ENCODE peak calls at places on chromosomes 4 and X, in six cellular contexts. One of them, this sample, is unnamed.

GRCh38 chr4:103204114-103204513 is 6.0 kb upstream of the CENPE start:
- DNase-seq in IMR-90: no peak
- DNase-seq in activated B cell treated with CpG ODN at 0.5 μM for 24 hours: no peak
- DNase-seq in adrenal gland: no peak
- DNase-seq in colonic mucosa: no peak
- DNase-seq in D721Med: no peak
- DNase-seq in this sample: no peak

GRCh38 chrX:107675365-107675654 is 47.0 kb downstream of the PRPS1 start:
- DNase-seq in activated B cell treated with CpG ODN at 0.5 μM for 24 hours: no peak
- DNase-seq in IMR-90: no peak
- DNase-seq in adrenal gland: no peak
- DNase-seq in colonic mucosa: no peak
- DNase-seq in D721Med: no peak
- DNase-seq in this sample: no peak

GRCh38 chr4:24419147-24420034 is 165.0 kb downstream of the DHX15 start:
- DNase-seq in adrenal gland: peak
- DNase-seq in D721Med: no peak
- DNase-seq in colonic mucosa: peak
- DNase-seq in IMR-90: peak
- DNase-seq in activated B cell treated with CpG ODN at 0.5 μM for 24 hours: peak
- DNase-seq in this sample: no peak

GRCh38 chr4:142378179-142378578 is 467.9 kb downstream of the INPP4B start:
- DNase-seq in IMR-90: no peak
- DNase-seq in D721Med: no peak
- DNase-seq in activated B cell treated with CpG ODN at 0.5 μM for 24 hours: no peak
- DNase-seq in colonic mucosa: no peak
- DNase-seq in adrenal gland: no peak
- DNase-seq in this sample: no peak

GRCh38 chr4:1002631-1003251 is 8.7 kb upstream of the FGFRL1 start:
- DNase-seq in activated B cell treated with CpG ODN at 0.5 μM for 24 hours: no peak
- DNase-seq in adrenal gland: no peak
- DNase-seq in IMR-90: no peak
- DNase-seq in colonic mucosa: no peak
- DNase-seq in D721Med: no peak
- DNase-seq in this sample: no peak

GRCh38 chrX:17547658-17548057 is 172.7 kb downstream of the NHS start:
- DNase-seq in activated B cell treated with CpG ODN at 0.5 μM for 24 hours: no peak
- DNase-seq in colonic mucosa: peak
- DNase-seq in adrenal gland: peak
- DNase-seq in D721Med: no peak
- DNase-seq in IMR-90: peak
- DNase-seq in this sample: no peak

GRCh38 chr4:24282446-24282845 is 301.9 kb downstream of the DHX15 start:
- DNase-seq in activated B cell treated with CpG ODN at 0.5 μM for 24 hours: no peak
- DNase-seq in D721Med: no peak
- DNase-seq in colonic mucosa: no peak
- DNase-seq in adrenal gland: no peak
- DNase-seq in IMR-90: no peak
- DNase-seq in this sample: no peak

GRCh38 chr4:30720021-30720655 is at the start of gene PCDH7:
- DNase-seq in adrenal gland: peak
- DNase-seq in activated B cell treated with CpG ODN at 0.5 μM for 24 hours: no peak
- DNase-seq in IMR-90: peak
- DNase-seq in colonic mucosa: peak
- DNase-seq in D721Med: no peak
- DNase-seq in this sample: no peak

GRCh38 chrX:44054863-44055601 is 81.8 kb upstream of the NDP start:
- DNase-seq in colonic mucosa: no peak
- DNase-seq in adrenal gland: no peak
- DNase-seq in D721Med: no peak
- DNase-seq in activated B cell treated with CpG ODN at 0.5 μM for 24 hours: no peak
- DNase-seq in IMR-90: no peak
- DNase-seq in this sample: no peak

GRCh38 chrX:76918033-76918432 is 490.5 kb downstream of the MAGEE1 start:
- DNase-seq in D721Med: no peak
- DNase-seq in IMR-90: no peak
- DNase-seq in adrenal gland: no peak
- DNase-seq in activated B cell treated with CpG ODN at 0.5 μM for 24 hours: no peak
- DNase-seq in colonic mucosa: no peak
- DNase-seq in this sample: no peak

GRCh38 chr4:123952530-123953274 is 556.1 kb downstream of the SPRY1 start:
- DNase-seq in D721Med: no peak
- DNase-seq in adrenal gland: no peak
- DNase-seq in IMR-90: peak
- DNase-seq in activated B cell treated with CpG ODN at 0.5 μM for 24 hours: no peak
- DNase-seq in colonic mucosa: no peak
- DNase-seq in this sample: no peak

GRCh38 chrX:2351321-2351720 is 149.5 kb downstream of the DHRSX start:
- DNase-seq in D721Med: no peak
- DNase-seq in IMR-90: peak
- DNase-seq in colonic mucosa: no peak
- DNase-seq in activated B cell treated with CpG ODN at 0.5 μM for 24 hours: no peak
- DNase-seq in adrenal gland: no peak
- DNase-seq in this sample: peak

GRCh38 chr4:7911044-7911578 is 28.6 kb downstream of the AFAP1 start:
- DNase-seq in D721Med: no peak
- DNase-seq in adrenal gland: peak
- DNase-seq in colonic mucosa: peak
- DNase-seq in IMR-90: peak
- DNase-seq in activated B cell treated with CpG ODN at 0.5 μM for 24 hours: no peak
- DNase-seq in this sample: no peak

GRCh38 chrX:53398216-53398615 is 24.2 kb downstream of the SMC1A start:
- DNase-seq in activated B cell treated with CpG ODN at 0.5 μM for 24 hours: no peak
- DNase-seq in D721Med: no peak
- DNase-seq in colonic mucosa: no peak
- DNase-seq in IMR-90: no peak
- DNase-seq in adrenal gland: no peak
- DNase-seq in this sample: no peak

GRCh38 chr4:79551555-79551954 is 143.5 kb upstream of the GK2 start:
- DNase-seq in IMR-90: no peak
- DNase-seq in colonic mucosa: no peak
- DNase-seq in D721Med: no peak
- DNase-seq in activated B cell treated with CpG ODN at 0.5 μM for 24 hours: no peak
- DNase-seq in adrenal gland: no peak
- DNase-seq in this sample: no peak

GRCh38 chr4:185143596-185143969 is 517 bp downstream of the SLC25A4 start:
- DNase-seq in colonic mucosa: peak
- DNase-seq in D721Med: no peak
- DNase-seq in adrenal gland: peak
- DNase-seq in IMR-90: peak
- DNase-seq in activated B cell treated with CpG ODN at 0.5 μM for 24 hours: no peak
- DNase-seq in this sample: no peak

GRCh38 chrX:49162620-49163019 is at the start of gene MAGIX:
- DNase-seq in adrenal gland: no peak
- DNase-seq in D721Med: no peak
- DNase-seq in activated B cell treated with CpG ODN at 0.5 μM for 24 hours: no peak
- DNase-seq in IMR-90: no peak
- DNase-seq in colonic mucosa: no peak
- DNase-seq in this sample: no peak

GRCh38 chr4:133320576-133321170 is 171.6 kb downstream of the PCDH10 start:
- DNase-seq in adrenal gland: no peak
- DNase-seq in IMR-90: peak
- DNase-seq in colonic mucosa: no peak
- DNase-seq in D721Med: peak
- DNase-seq in activated B cell treated with CpG ODN at 0.5 μM for 24 hours: no peak
- DNase-seq in this sample: no peak

GRCh38 chrX:45198706-45199105 is 2.0 kb downstream of the DIPK2B start:
- DNase-seq in IMR-90: no peak
- DNase-seq in colonic mucosa: no peak
- DNase-seq in adrenal gland: no peak
- DNase-seq in D721Med: no peak
- DNase-seq in activated B cell treated with CpG ODN at 0.5 μM for 24 hours: no peak
- DNase-seq in this sample: no peak

GRCh38 chrX:148069759-148070503 is 88.8 kb downstream of the FMR1NB start:
- DNase-seq in IMR-90: no peak
- DNase-seq in activated B cell treated with CpG ODN at 0.5 μM for 24 hours: no peak
- DNase-seq in adrenal gland: no peak
- DNase-seq in colonic mucosa: no peak
- DNase-seq in D721Med: no peak
- DNase-seq in this sample: no peak

GRCh38 chr4:174658246-174658645 is 136.0 kb upstream of the HPGD start:
- DNase-seq in colonic mucosa: no peak
- DNase-seq in adrenal gland: no peak
- DNase-seq in D721Med: no peak
- DNase-seq in IMR-90: no peak
- DNase-seq in activated B cell treated with CpG ODN at 0.5 μM for 24 hours: no peak
- DNase-seq in this sample: no peak

GRCh38 chrX:121160987-121161386 is 113.6 kb downstream of the GLUD2 start:
- DNase-seq in activated B cell treated with CpG ODN at 0.5 μM for 24 hours: no peak
- DNase-seq in colonic mucosa: no peak
- DNase-seq in IMR-90: no peak
- DNase-seq in D721Med: no peak
- DNase-seq in adrenal gland: no peak
- DNase-seq in this sample: no peak

GRCh38 chr4:3411676-3412075 is 30.1 kb upstream of the HGFAC start:
- DNase-seq in IMR-90: no peak
- DNase-seq in D721Med: no peak
- DNase-seq in adrenal gland: no peak
- DNase-seq in colonic mucosa: no peak
- DNase-seq in activated B cell treated with CpG ODN at 0.5 μM for 24 hours: no peak
- DNase-seq in this sample: no peak

GRCh38 chr4:54091637-54092404 is 8.1 kb upstream of the GSX2 start:
- DNase-seq in adrenal gland: peak
- DNase-seq in colonic mucosa: peak
- DNase-seq in IMR-90: peak
- DNase-seq in D721Med: peak
- DNase-seq in activated B cell treated with CpG ODN at 0.5 μM for 24 hours: peak
- DNase-seq in this sample: peak

GRCh38 chr4:100075486-100076270 is 114.6 kb downstream of the DDIT4L start:
- DNase-seq in IMR-90: no peak
- DNase-seq in colonic mucosa: no peak
- DNase-seq in activated B cell treated with CpG ODN at 0.5 μM for 24 hours: no peak
- DNase-seq in adrenal gland: peak
- DNase-seq in D721Med: no peak
- DNase-seq in this sample: no peak

GRCh38 chr4:122309988-122310626 is 68.7 kb upstream of the ADAD1 start:
- DNase-seq in IMR-90: peak
- DNase-seq in adrenal gland: no peak
- DNase-seq in activated B cell treated with CpG ODN at 0.5 μM for 24 hours: no peak
- DNase-seq in D721Med: no peak
- DNase-seq in colonic mucosa: no peak
- DNase-seq in this sample: no peak
- TF ChIP-seq CTCF in IMR-90: peak
- TF ChIP-seq CTCF in adrenal gland: peak
- TF ChIP-seq CTCF in activated B cell treated with CpG ODN at 0.5 μM for 24 hours: no peak
- TF ChIP-seq CTCF in D721Med: peak
- TF ChIP-seq CTCF in colonic mucosa: peak
- TF ChIP-seq CTCF in this sample: peak

GRCh38 chr4:108180513-108180912 is 11.8 kb upstream of the LEF1 start:
- DNase-seq in D721Med: no peak
- DNase-seq in adrenal gland: no peak
- DNase-seq in activated B cell treated with CpG ODN at 0.5 μM for 24 hours: no peak
- DNase-seq in colonic mucosa: no peak
- DNase-seq in IMR-90: no peak
- DNase-seq in this sample: no peak

GRCh38 chr4:108175966-108176365 is 7.2 kb upstream of the LEF1 start:
- DNase-seq in activated B cell treated with CpG ODN at 0.5 μM for 24 hours: no peak
- DNase-seq in adrenal gland: no peak
- DNase-seq in colonic mucosa: no peak
- DNase-seq in IMR-90: no peak
- DNase-seq in D721Med: no peak
- DNase-seq in this sample: no peak

DNA sequence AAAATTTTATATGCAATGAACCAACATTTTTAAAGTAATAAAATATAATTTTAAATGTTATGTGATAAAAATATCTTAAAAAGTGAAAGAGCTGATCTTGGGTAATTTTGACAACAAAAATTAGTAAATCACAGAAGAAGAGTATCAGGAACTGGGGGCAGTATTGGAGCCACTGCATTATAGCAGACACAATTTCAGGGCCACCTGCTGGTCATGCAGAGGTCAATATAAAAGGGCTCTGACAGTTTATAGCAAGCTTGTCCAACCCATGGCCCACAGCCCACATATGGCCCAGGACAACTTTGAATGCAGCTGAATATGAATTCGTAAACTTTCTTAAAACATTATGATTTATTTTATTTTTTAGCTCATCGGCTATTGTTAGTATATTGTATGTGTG is 13.0 kb upstream of the LEF1 start:
- DNase-seq in IMR-90: no peak
- DNase-seq in adrenal gland: no peak
- DNase-seq in activated B cell treated with CpG ODN at 0.5 μM for 24 hours: no peak
- DNase-seq in D721Med: no peak
- DNase-seq in colonic mucosa: no peak
- DNase-seq in this sample: no peak
- TF ChIP-seq CTCF in IMR-90: no peak
- TF ChIP-seq CTCF in adrenal gland: no peak
- TF ChIP-seq CTCF in activated B cell treated with CpG ODN at 0.5 μM for 24 hours: no peak
- TF ChIP-seq CTCF in D721Med: peak
- TF ChIP-seq CTCF in colonic mucosa: no peak
- TF ChIP-seq CTCF in this sample: no peak

GRCh38 chr4:83331959-83332358 is 2.7 kb downstream of the HPSE start:
- DNase-seq in adrenal gland: no peak
- DNase-seq in D721Med: no peak
- DNase-seq in activated B cell treated with CpG ODN at 0.5 μM for 24 hours: no peak
- DNase-seq in colonic mucosa: no peak
- DNase-seq in IMR-90: no peak
- DNase-seq in this sample: no peak

GRCh38 chr4:83326546-83326945 is 8.1 kb downstream of the HPSE start:
- DNase-seq in colonic mucosa: no peak
- DNase-seq in IMR-90: no peak
- DNase-seq in D721Med: no peak
- DNase-seq in adrenal gland: no peak
- DNase-seq in activated B cell treated with CpG ODN at 0.5 μM for 24 hours: no peak
- DNase-seq in this sample: no peak

GRCh38 chr4:83323136-83323535 is 11.5 kb downstream of the HPSE start:
- DNase-seq in activated B cell treated with CpG ODN at 0.5 μM for 24 hours: no peak
- DNase-seq in IMR-90: no peak
- DNase-seq in adrenal gland: no peak
- DNase-seq in colonic mucosa: no peak
- DNase-seq in D721Med: no peak
- DNase-seq in this sample: no peak

GRCh38 chr4:83329521-83330105 is 5.0 kb downstream of the HPSE start:
- DNase-seq in IMR-90: peak
- DNase-seq in colonic mucosa: no peak
- DNase-seq in D721Med: no peak
- DNase-seq in activated B cell treated with CpG ODN at 0.5 μM for 24 hours: no peak
- DNase-seq in adrenal gland: no peak
- DNase-seq in this sample: no peak

DNA sequence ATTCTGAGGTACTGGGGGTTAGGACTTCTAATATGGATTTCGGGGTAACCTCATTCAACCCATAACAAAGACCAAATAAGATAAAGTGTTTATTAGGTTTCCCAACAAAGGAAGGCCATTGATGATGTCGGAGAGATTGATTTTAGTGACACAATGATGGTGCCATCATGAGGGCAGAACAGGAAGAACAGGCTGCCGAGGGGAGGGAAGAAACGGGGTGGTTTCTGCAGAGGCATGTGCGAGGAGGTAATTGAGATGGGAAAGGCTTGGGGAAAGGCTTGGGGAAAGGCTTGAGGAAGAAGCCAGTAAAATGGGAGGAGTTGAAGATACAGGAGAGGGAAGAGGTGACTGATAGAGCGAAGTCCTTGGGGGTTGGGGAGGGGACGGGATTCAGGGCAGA is 6.2 kb downstream of the HPSE start:
- DNase-seq in D721Med: no peak
- DNase-seq in IMR-90: no peak
- DNase-seq in activated B cell treated with CpG ODN at 0.5 μM for 24 hours: no peak
- DNase-seq in colonic mucosa: no peak
- DNase-seq in adrenal gland: no peak
- DNase-seq in this sample: no peak
- TF ChIP-seq CTCF in D721Med: peak
- TF ChIP-seq CTCF in IMR-90: peak
- TF ChIP-seq CTCF in activated B cell treated with CpG ODN at 0.5 μM for 24 hours: no peak
- TF ChIP-seq CTCF in colonic mucosa: no peak
- TF ChIP-seq CTCF in adrenal gland: no peak
- TF ChIP-seq CTCF in this sample: peak

GRCh38 chrX:110418220-110418856 is 59.7 kb downstream of the RTL9 start:
- DNase-seq in activated B cell treated with CpG ODN at 0.5 μM for 24 hours: no peak
- DNase-seq in colonic mucosa: no peak
- DNase-seq in IMR-90: peak
- DNase-seq in D721Med: no peak
- DNase-seq in adrenal gland: peak
- DNase-seq in this sample: no peak
- TF ChIP-seq CTCF in activated B cell treated with CpG ODN at 0.5 μM for 24 hours: no peak
- TF ChIP-seq CTCF in colonic mucosa: no peak
- TF ChIP-seq CTCF in IMR-90: peak
- TF ChIP-seq CTCF in D721Med: peak
- TF ChIP-seq CTCF in adrenal gland: peak
- TF ChIP-seq CTCF in this sample: no peak

This sample was measured in CD14-positive monocyte.